ENCODE peak calls at places on chromosomes 5 and 9, in eight cellular contexts. One of them, this sample, is unnamed.

GRCh38 chr9:135213566-135213965 is 126.1 kb downstream of the OLFM1 start:
- DNase-seq in pancreas: peak; percentile 8
- DNase-seq in NB4: no peak
- DNase-seq in brain microvascular endothelial cell: no peak
- DNase-seq in suprapubic skin: peak; percentile 26
- DNase-seq in AG10803: no peak
- DNase-seq in hepatocyte: no peak
- DNase-seq in CD8-positive, alpha-beta T cell: no peak
- DNase-seq in this sample: peak; percentile 56

GRCh38 chr9:90909225-90909624 is 107.6 kb downstream of the SYK start:
- DNase-seq in suprapubic skin: no peak
- DNase-seq in brain microvascular endothelial cell: no peak
- DNase-seq in NB4: no peak
- DNase-seq in hepatocyte: no peak
- DNase-seq in pancreas: no peak
- DNase-seq in CD8-positive, alpha-beta T cell: no peak
- DNase-seq in AG10803: no peak
- DNase-seq in this sample: no peak

GRCh38 chr5:174172104-174172965 is 126.8 kb downstream of the NSG2 start:
- DNase-seq in pancreas: no peak
- DNase-seq in AG10803: no peak
- DNase-seq in hepatocyte: no peak
- DNase-seq in CD8-positive, alpha-beta T cell: no peak
- DNase-seq in suprapubic skin: peak; percentile 34
- DNase-seq in NB4: no peak
- DNase-seq in brain microvascular endothelial cell: no peak
- DNase-seq in this sample: peak; percentile 65

GRCh38 chr5:129094924-129095797 is 612 bp downstream of the ISOC1 start:
- DNase-seq in hepatocyte: peak; percentile 87
- DNase-seq in pancreas: peak; percentile 85
- DNase-seq in CD8-positive, alpha-beta T cell: peak; percentile 26
- DNase-seq in NB4: peak; percentile 69
- DNase-seq in AG10803: peak; percentile 18
- DNase-seq in brain microvascular endothelial cell: peak; percentile 12
- DNase-seq in suprapubic skin: peak; percentile 82
- DNase-seq in this sample: peak; percentile 61

GRCh38 chr5:162221884-162222283 is 154.3 kb downstream of the GABRG2 start:
- DNase-seq in hepatocyte: no peak
- DNase-seq in AG10803: no peak
- DNase-seq in pancreas: no peak
- DNase-seq in brain microvascular endothelial cell: no peak
- DNase-seq in NB4: no peak
- DNase-seq in CD8-positive, alpha-beta T cell: no peak
- DNase-seq in suprapubic skin: no peak
- DNase-seq in this sample: no peak

GRCh38 chr5:127671218-127671617 is 22.3 kb downstream of the CTXN3 start:
- DNase-seq in AG10803: no peak
- DNase-seq in suprapubic skin: no peak
- DNase-seq in NB4: peak; percentile 11
- DNase-seq in hepatocyte: no peak
- DNase-seq in brain microvascular endothelial cell: peak; percentile 29
- DNase-seq in pancreas: no peak
- DNase-seq in CD8-positive, alpha-beta T cell: no peak
- DNase-seq in this sample: no peak

GRCh38 chr9:125374443-125375309 is 113.0 kb downstream of the GAPVD1 start:
- DNase-seq in AG10803: peak; percentile 70
- DNase-seq in suprapubic skin: peak; percentile 86
- DNase-seq in CD8-positive, alpha-beta T cell: peak; percentile 48
- DNase-seq in brain microvascular endothelial cell: peak; percentile 49
- DNase-seq in NB4: peak; percentile 82
- DNase-seq in hepatocyte: peak; percentile 85
- DNase-seq in pancreas: peak; percentile 81
- DNase-seq in this sample: peak; percentile 95

GRCh38 chr5:117463836-117464235 is 889.2 kb upstream of the SEMA6A start:
- DNase-seq in brain microvascular endothelial cell: no peak
- DNase-seq in pancreas: no peak
- DNase-seq in NB4: no peak
- DNase-seq in AG10803: no peak
- DNase-seq in suprapubic skin: no peak
- DNase-seq in CD8-positive, alpha-beta T cell: no peak
- DNase-seq in hepatocyte: no peak
- DNase-seq in this sample: no peak

GRCh38 chr5:42620579-42621216 is 135.9 kb upstream of the CCDC152 start:
- DNase-seq in brain microvascular endothelial cell: no peak
- DNase-seq in NB4: no peak
- DNase-seq in suprapubic skin: no peak
- DNase-seq in hepatocyte: no peak
- DNase-seq in CD8-positive, alpha-beta T cell: no peak
- DNase-seq in pancreas: no peak
- DNase-seq in AG10803: no peak
- DNase-seq in this sample: no peak

GRCh38 chr5:123512631-123513461 is 869 bp downstream of the CSNK1G3 start:
- DNase-seq in suprapubic skin: peak; percentile 83
- DNase-seq in NB4: peak; percentile 52
- DNase-seq in CD8-positive, alpha-beta T cell: peak; percentile 17
- DNase-seq in AG10803: peak; percentile 34
- DNase-seq in brain microvascular endothelial cell: peak; percentile 25
- DNase-seq in hepatocyte: peak; percentile 41
- DNase-seq in pancreas: peak; percentile 76
- DNase-seq in this sample: peak; percentile 20

GRCh38 chr5:78566747-78567449 is 81.7 kb downstream of the LHFPL2 start:
- DNase-seq in CD8-positive, alpha-beta T cell: no peak
- DNase-seq in hepatocyte: no peak
- DNase-seq in brain microvascular endothelial cell: no peak
- DNase-seq in pancreas: no peak
- DNase-seq in NB4: no peak
- DNase-seq in suprapubic skin: no peak
- DNase-seq in AG10803: peak; percentile 12
- DNase-seq in this sample: no peak

GRCh38 chr5:167378894-167379723 is 912.3 kb upstream of the WWC1 start:
- DNase-seq in CD8-positive, alpha-beta T cell: no peak
- DNase-seq in AG10803: no peak
- DNase-seq in suprapubic skin: no peak
- DNase-seq in pancreas: no peak
- DNase-seq in NB4: no peak
- DNase-seq in brain microvascular endothelial cell: no peak
- DNase-seq in hepatocyte: peak; percentile 17
- DNase-seq in this sample: no peak

GRCh38 chr5:132498686-132499271 is 8.2 kb upstream of the IRF1 start:
- DNase-seq in brain microvascular endothelial cell: no peak
- DNase-seq in pancreas: no peak
- DNase-seq in suprapubic skin: no peak
- DNase-seq in NB4: no peak
- DNase-seq in hepatocyte: peak; percentile 3
- DNase-seq in CD8-positive, alpha-beta T cell: no peak
- DNase-seq in AG10803: no peak
- DNase-seq in this sample: no peak

GRCh38 chr5:132499440-132500243 is 9.1 kb upstream of the IRF1 start:
- DNase-seq in pancreas: no peak
- DNase-seq in CD8-positive, alpha-beta T cell: no peak
- DNase-seq in brain microvascular endothelial cell: no peak
- DNase-seq in NB4: no peak
- DNase-seq in AG10803: no peak
- DNase-seq in hepatocyte: peak; percentile 7
- DNase-seq in suprapubic skin: no peak
- DNase-seq in this sample: no peak

GRCh38 chr5:132496631-132497487 is 6.3 kb upstream of the IRF1 start:
- DNase-seq in brain microvascular endothelial cell: peak; percentile 78
- DNase-seq in pancreas: peak; percentile 95
- DNase-seq in hepatocyte: peak; percentile 94
- DNase-seq in CD8-positive, alpha-beta T cell: peak; percentile 49
- DNase-seq in AG10803: peak; percentile 84
- DNase-seq in suprapubic skin: peak; percentile 96
- DNase-seq in NB4: peak; percentile 84
- DNase-seq in this sample: peak; percentile 96

GRCh38 chr5:132497488-132497997 is 7.0 kb upstream of the IRF1 start:
- DNase-seq in suprapubic skin: no peak
- DNase-seq in AG10803: peak; percentile 94
- DNase-seq in CD8-positive, alpha-beta T cell: no peak
- DNase-seq in brain microvascular endothelial cell: peak; percentile 89
- DNase-seq in pancreas: no peak
- DNase-seq in NB4: no peak
- DNase-seq in hepatocyte: peak; percentile 81
- DNase-seq in this sample: peak; percentile 44

DNA sequence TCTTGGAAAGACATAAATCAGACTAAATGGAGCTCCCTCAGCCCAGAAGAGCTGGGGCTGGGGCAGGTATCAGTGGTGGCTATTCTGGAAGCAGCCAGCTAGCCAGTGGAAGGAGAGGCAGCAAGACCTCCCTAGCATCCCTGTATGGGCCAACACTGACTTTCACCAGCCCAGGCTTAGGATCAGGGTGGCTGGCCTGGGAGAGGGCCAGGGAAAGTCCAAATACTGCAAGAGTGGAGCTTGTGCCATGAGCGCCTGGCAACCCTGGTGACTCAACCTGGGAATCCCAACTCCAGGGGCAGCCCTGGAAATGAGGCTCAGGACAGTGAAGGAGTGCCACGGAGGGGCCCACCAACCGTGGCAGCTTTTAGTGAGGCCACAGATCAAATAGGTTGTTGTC is 7.6 kb upstream of the IRF1 start:
- DNase-seq in NB4: no peak
- DNase-seq in suprapubic skin: no peak
- DNase-seq in AG10803: peak; percentile 80
- DNase-seq in hepatocyte: peak; percentile 38
- DNase-seq in brain microvascular endothelial cell: no peak
- DNase-seq in CD8-positive, alpha-beta T cell: no peak
- DNase-seq in pancreas: no peak
- DNase-seq in this sample: no peak
- H3K4me3 ChIP-seq in NB4: no peak overlapping the region
- H3K4me3 ChIP-seq in suprapubic skin: no peak overlapping the region
- H3K4me3 ChIP-seq in AG10803: no peak overlapping the region
- H3K4me3 ChIP-seq in hepatocyte: no peak overlapping the region
- H3K4me3 ChIP-seq in brain microvascular endothelial cell: no peak overlapping the region
- H3K4me3 ChIP-seq in CD8-positive, alpha-beta T cell: no peak overlapping the region
- H3K4me3 ChIP-seq in pancreas: no peak overlapping the region
- H3K4me3 ChIP-seq in this sample: no peak overlapping the region

GRCh38 chr5:165559645-165560044 is 2054.2 kb downstream of the MAT2B start:
- DNase-seq in brain microvascular endothelial cell: no peak
- DNase-seq in NB4: peak; percentile 93
- DNase-seq in AG10803: no peak
- DNase-seq in suprapubic skin: no peak
- DNase-seq in CD8-positive, alpha-beta T cell: no peak
- DNase-seq in pancreas: no peak
- DNase-seq in hepatocyte: no peak
- DNase-seq in this sample: no peak
- H3K4me3 ChIP-seq in brain microvascular endothelial cell: no peak overlapping the region
- H3K4me3 ChIP-seq in NB4: no peak overlapping the region
- H3K4me3 ChIP-seq in AG10803: no peak overlapping the region
- H3K4me3 ChIP-seq in suprapubic skin: no peak overlapping the region
- H3K4me3 ChIP-seq in CD8-positive, alpha-beta T cell: no peak overlapping the region
- H3K4me3 ChIP-seq in pancreas: no peak overlapping the region
- H3K4me3 ChIP-seq in hepatocyte: no peak overlapping the region
- H3K4me3 ChIP-seq in this sample: no peak overlapping the region

GRCh38 chr5:57841671-57842375 is 359.2 kb upstream of the ACTBL2 start:
- DNase-seq in pancreas: no peak
- DNase-seq in AG10803: peak; percentile 99
- DNase-seq in CD8-positive, alpha-beta T cell: no peak
- DNase-seq in NB4: no peak
- DNase-seq in hepatocyte: peak; percentile 66
- DNase-seq in brain microvascular endothelial cell: peak; percentile 96
- DNase-seq in suprapubic skin: no peak
- DNase-seq in this sample: peak; percentile 60
- H3K4me3 ChIP-seq in pancreas: no peak overlapping the region
- H3K4me3 ChIP-seq in AG10803: peak overlapping the region; percentile 2
- H3K4me3 ChIP-seq in CD8-positive, alpha-beta T cell: no peak overlapping the region
- H3K4me3 ChIP-seq in NB4: no peak overlapping the region
- H3K4me3 ChIP-seq in hepatocyte: no peak overlapping the region
- H3K4me3 ChIP-seq in brain microvascular endothelial cell: no peak overlapping the region
- H3K4me3 ChIP-seq in suprapubic skin: no peak overlapping the region
- H3K4me3 ChIP-seq in this sample: no peak overlapping the region

GRCh38 chr5:543755-544674 is 19.8 kb upstream of the SLC9A3 start:
- DNase-seq in suprapubic skin: peak; percentile 76
- DNase-seq in hepatocyte: no peak
- DNase-seq in pancreas: peak; percentile 59
- DNase-seq in brain microvascular endothelial cell: no peak
- DNase-seq in NB4: peak; percentile 93
- DNase-seq in CD8-positive, alpha-beta T cell: peak; percentile 35
- DNase-seq in AG10803: no peak
- DNase-seq in this sample: no peak
- H3K4me3 ChIP-seq in suprapubic skin: no peak overlapping the region
- H3K4me3 ChIP-seq in hepatocyte: no peak overlapping the region
- H3K4me3 ChIP-seq in pancreas: no peak overlapping the region
- H3K4me3 ChIP-seq in brain microvascular endothelial cell: no peak overlapping the region
- H3K4me3 ChIP-seq in NB4: no peak overlapping the region
- H3K4me3 ChIP-seq in CD8-positive, alpha-beta T cell: peak overlapping the region; percentile 34
- H3K4me3 ChIP-seq in AG10803: no peak overlapping the region
- H3K4me3 ChIP-seq in this sample: no peak overlapping the region

GRCh38 chr9:4143951-4144717 is 155.7 kb downstream of the GLIS3 start:
- DNase-seq in CD8-positive, alpha-beta T cell: no peak
- DNase-seq in NB4: no peak
- DNase-seq in suprapubic skin: no peak
- DNase-seq in AG10803: peak; percentile 48
- DNase-seq in pancreas: no peak
- DNase-seq in brain microvascular endothelial cell: no peak
- DNase-seq in hepatocyte: peak; percentile 53
- DNase-seq in this sample: no peak
- H3K4me3 ChIP-seq in CD8-positive, alpha-beta T cell: no peak overlapping the region
- H3K4me3 ChIP-seq in NB4: no peak overlapping the region
- H3K4me3 ChIP-seq in suprapubic skin: no peak overlapping the region
- H3K4me3 ChIP-seq in AG10803: no peak overlapping the region
- H3K4me3 ChIP-seq in pancreas: no peak overlapping the region
- H3K4me3 ChIP-seq in brain microvascular endothelial cell: no peak overlapping the region
- H3K4me3 ChIP-seq in hepatocyte: no peak overlapping the region
- H3K4me3 ChIP-seq in this sample: no peak overlapping the region

GRCh38 chr5:111509119-111509518 is 3.2 kb downstream of the STARD4 start:
- DNase-seq in AG10803: no peak
- DNase-seq in CD8-positive, alpha-beta T cell: no peak
- DNase-seq in suprapubic skin: no peak
- DNase-seq in NB4: no peak
- DNase-seq in brain microvascular endothelial cell: no peak
- DNase-seq in pancreas: no peak
- DNase-seq in hepatocyte: no peak
- DNase-seq in this sample: no peak
- H3K4me3 ChIP-seq in AG10803: no peak overlapping the region
- H3K4me3 ChIP-seq in CD8-positive, alpha-beta T cell: no peak overlapping the region
- H3K4me3 ChIP-seq in suprapubic skin: no peak overlapping the region
- H3K4me3 ChIP-seq in NB4: peak overlapping the region; percentile 11
- H3K4me3 ChIP-seq in brain microvascular endothelial cell: peak overlapping the region; percentile 93
- H3K4me3 ChIP-seq in pancreas: no peak overlapping the region
- H3K4me3 ChIP-seq in hepatocyte: no peak overlapping the region
- H3K4me3 ChIP-seq in this sample: no peak overlapping the region